ENCODE peak calls at places on chromosome 14, in five cellular contexts. H, W, P, L and F are unnamed samples.
A peak's percentile ranks its signal among the peaks of the same experiment; 100 is the strongest.

GRCh38 chr14:99512110-99512449 is 30.9 kb downstream of the CCNK start:
- DNase-seq in H (no peak), L (no peak), W (no peak), P (no peak), F (no peak)

GRCh38 chr14:39265741-39266588 is 32.2 kb downstream of the MIA2 start:
- DNase-seq in W (no peak), L (no peak), H (no peak), P (no peak), F (no peak)

GRCh38 chr14:76644875-76645518 is 116.3 kb upstream of the VASH1 start:
- DNase-seq in H (no peak), L (no peak), W (no peak), P (no peak), F (peak; percentile 5)

GRCh38 chr14:96130854-96131253 is 73.8 kb upstream of the BDKRB2 start:
- DNase-seq in P (no peak), W (no peak), H (no peak), L (no peak), F (no peak)

GRCh38 chr14:23181453-23181852 is 2.0 kb downstream of the SLC7A8 start:
- DNase-seq in L (no peak), P (no peak), H (no peak), W (no peak), F (no peak)

GRCh38 chr14:58428011-58428807 is 690 bp downstream of the KIAA0586 start:
- DNase-seq in L (no peak), W (no peak), P (no peak), H (no peak), F (no peak)

GRCh38 chr14:51962678-51963077 is 26.7 kb upstream of the RTRAF start:
- DNase-seq in L (no peak), W (no peak), H (no peak), P (no peak), F (no peak)

GRCh38 chr14:31180299-31181051 is 27.1 kb downstream of the HECTD1 start:
- DNase-seq in L (no peak), W (no peak), P (no peak), H (no peak), F (no peak)

GRCh38 chr14:66043921-66044320 is 442.2 kb upstream of the CCDC196 start:
- DNase-seq in H (no peak), W (no peak), L (no peak), P (no peak), F (no peak)

GRCh38 chr14:102593841-102594170 is 1.4 kb downstream of the RCOR1 start:
- DNase-seq in L (no peak), W (no peak), H (no peak), P (no peak), F (no peak)

GRCh38 chr14:57085801-57086200 is 182.9 kb downstream of the EXOC5 start:
- DNase-seq in P (no peak), W (no peak), L (no peak), H (no peak), F (no peak)

GRCh38 chr14:20836668-20837338 is 34.2 kb upstream of the RNASE1 start:
- DNase-seq in P (no peak), L (no peak), W (peak; percentile 58), H (no peak), F (no peak)

GRCh38 chr14:95268350-95268749 is 51.4 kb downstream of the CLMN start:
- DNase-seq in L (no peak), H (no peak), W (no peak), P (no peak), F (no peak)

GRCh38 chr14:50225067-50225973 is 6.1 kb downstream of the SOS2 start:
- DNase-seq in H (peak; percentile 36), P (no peak), L (no peak), W (no peak), F (no peak)

GRCh38 chr14:27370775-27371174 is 772.9 kb upstream of the NOVA1 start:
- DNase-seq in L (no peak), H (no peak), W (no peak), P (no peak), F (no peak)

GRCh38 chr14:99757331-99758070 is 35.7 kb upstream of the EML1 start:
- DNase-seq in W (no peak), H (peak; percentile 88), P (no peak), L (no peak), F (no peak)

GRCh38 chr14:61186341-61186740 is 94.8 kb downstream of the TMEM30B start:
- DNase-seq in H (no peak), W (no peak), L (no peak), P (no peak), F (no peak)

GRCh38 chr14:71070169-71070568 is 162.9 kb downstream of the PCNX1 start:
- DNase-seq in W (no peak), L (no peak), P (no peak), H (no peak), F (no peak)

GRCh38 chr14:75800792-75801191 is 139.7 kb downstream of the TTLL5 start:
- DNase-seq in L (no peak), P (no peak), W (no peak), H (no peak), F (no peak)

GRCh38 chr14:75542585-75543091 is 20.4 kb downstream of the BATF start:
- DNase-seq in W (peak; percentile 67), L (peak; percentile 71), P (peak; percentile 32), H (no peak), F (peak; percentile 37)

GRCh38 chr14:90645842-90646443 is 170.3 kb downstream of the TTC7B start:
- DNase-seq in L (no peak), W (no peak), H (no peak), P (no peak), F (no peak)

GRCh38 chr14:64502476-64503183 is 1.0 kb downstream of the ZBTB25 start:
- DNase-seq in H (no peak), P (no peak), L (peak; percentile 23), W (peak; percentile 43), F (peak; percentile 24)

GRCh38 chr14:85576161-85576560 is 46.2 kb downstream of the FLRT2 start:
- DNase-seq in H (no peak), L (no peak), W (no peak), P (no peak), F (no peak)

GRCh38 chr14:103213331-103213730 is 90.1 kb downstream of the TNFAIP2 start:
- DNase-seq in H (no peak), W (no peak), L (no peak), P (no peak), F (no peak)

GRCh38 chr14:102654298-102654697 is 61.8 kb downstream of the RCOR1 start:
- DNase-seq in L (no peak), P (no peak), H (no peak), W (no peak), F (no peak)

GRCh38 chr14:90905531-90905930 is 89.3 kb upstream of the TTC7B start:
- DNase-seq in H (no peak), L (no peak), W (no peak), P (no peak), F (no peak)

GRCh38 chr14:61483477-61483876 is 162.1 kb downstream of the PRKCH start:
- DNase-seq in H (no peak), P (no peak), L (no peak), W (no peak), F (no peak)

GRCh38 chr14:24871302-24871701 is 178.6 kb downstream of the STXBP6 start:
- DNase-seq in H (no peak), W (no peak), L (no peak), P (no peak), F (no peak)

GRCh38 chr14:24377660-24378059 is 9.7 kb downstream of the NFATC4 start:
- DNase-seq in H (no peak), W (peak; percentile 7), L (no peak), P (no peak), F (no peak)

GRCh38 chr14:28243600-28243999 is 523.0 kb upstream of the FOXG1 start:
- DNase-seq in W (no peak), L (no peak), P (no peak), H (no peak), F (no peak)

GRCh38 chr14:55609681-55610080 is 29.7 kb downstream of the KTN1 start:
- DNase-seq in W (no peak), L (no peak), H (no peak), P (no peak), F (no peak)

GRCh38 chr14:58777541-58777979 is 139.8 kb downstream of the DACT1 start:
- DNase-seq in P (no peak), H (no peak), L (no peak), W (no peak), F (no peak)

GRCh38 chr14:74309125-74309654 is 6.5 kb upstream of the ABCD4 start:
- DNase-seq in P (no peak), H (no peak), L (no peak), W (no peak), F (no peak)

GRCh38 chr14:53670701-53671100 is 285.9 kb downstream of the BMP4 start:
- DNase-seq in H (peak; percentile 21), L (no peak), W (no peak), P (no peak), F (no peak)

GRCh38 chr14:64762044-64763034 is 58.1 kb downstream of the PLEKHG3 start:
- DNase-seq in P (no peak), L (peak; percentile 43), H (peak; percentile 93), W (peak; percentile 93), F (no peak)

GRCh38 chr14:68384881-68385280 is 408.0 kb downstream of the ZFP36L1 start:
- DNase-seq in P (no peak), L (no peak), H (no peak), W (no peak), F (no peak)
- H3K27ac ChIP-seq in P (peak overlapping the region; percentile 74), L (no peak overlapping the region), H (no peak overlapping the region), W (peak overlapping the region; percentile 77), F (peak overlapping the region; percentile 24)

GRCh38 chr14:69464379-69464778 is 20.1 kb upstream of the PLEKHD1 start:
- DNase-seq in W (no peak), L (no peak), P (no peak), H (no peak), F (no peak)
- H3K27ac ChIP-seq in W (no peak overlapping the region), L (no peak overlapping the region), P (no peak overlapping the region), H (peak overlapping the region; percentile 91), F (no peak overlapping the region)

GRCh38 chr14:81313200-81313599 is 86.9 kb downstream of the STON2 start:
- DNase-seq in H (no peak), L (no peak), P (no peak), W (no peak), F (no peak)
- H3K27ac ChIP-seq in H (no peak overlapping the region), L (no peak overlapping the region), P (no peak overlapping the region), W (no peak overlapping the region), F (no peak overlapping the region)

GRCh38 chr14:91926131-91926890 is 21.2 kb downstream of the FBLN5 start:
- DNase-seq in H (no peak), L (no peak), P (no peak), W (no peak), F (no peak)

GRCh38 chr14:91925727-91926121 is 21.8 kb downstream of the FBLN5 start:
- DNase-seq in H (no peak), W (no peak), L (no peak), P (no peak), F (no peak)

GRCh38 chr14:91929700-91930099 is 17.8 kb downstream of the FBLN5 start:
- DNase-seq in L (no peak), H (no peak), P (no peak), W (no peak), F (no peak)

GRCh38 chr14:91927216-91927615 is 20.3 kb downstream of the FBLN5 start:
- DNase-seq in H (no peak), L (no peak), W (no peak), P (no peak), F (no peak)

DNA sequence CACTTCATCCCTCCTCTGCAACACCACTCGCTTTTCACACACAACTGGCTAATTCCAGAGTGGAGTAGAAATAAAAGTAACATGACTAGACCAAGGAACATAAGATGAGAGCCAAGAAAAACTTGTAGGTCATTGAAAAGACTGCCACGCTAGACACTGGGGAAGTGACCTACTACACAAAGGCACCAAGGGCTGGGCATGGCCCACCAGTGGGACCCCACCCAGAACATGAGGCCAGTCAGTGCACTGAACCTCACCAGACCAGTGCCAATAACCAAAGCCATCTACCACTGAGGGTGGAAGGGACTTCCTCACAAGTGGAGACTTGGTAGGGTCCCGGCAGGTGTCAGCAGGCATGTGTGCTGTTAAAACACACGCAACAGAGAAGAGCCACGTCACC is 19.7 kb downstream of the FBLN5 start:
- DNase-seq in H (no peak), L (no peak), P (no peak), W (no peak), F (no peak)
- H3K27ac ChIP-seq in H (no peak overlapping the region), L (no peak overlapping the region), P (peak overlapping the region; percentile 88), W (no peak overlapping the region), F (no peak overlapping the region)